ENCODE peak calls at places on chromosome 4, in six cellular contexts. P, A, J, E, C and Q are unnamed samples.

GRCh38 chr4:176795441-176795840 is 2.7 kb upstream of the VEGFC start:
- DNase-seq in C (no peak), E (no peak), A (no peak), P (no peak), J (no peak), Q (no peak)

GRCh38 chr4:104897297-104897645 is 249.4 kb upstream of the TET2 start:
- DNase-seq in E (no peak), P (no peak), C (no peak), A (no peak), J (no peak), Q (no peak)

GRCh38 chr4:132642196-132642817 is 506.8 kb upstream of the PCDH10 start:
- DNase-seq in P (peak; percentile 76), A (peak; percentile 53), J (no peak), C (peak; percentile 65), E (peak; percentile 42), Q (no peak)

GRCh38 chr4:134533068-134533467 is 331.5 kb upstream of the PABPC4L start:
- DNase-seq in P (no peak), A (no peak), J (no peak), E (no peak), C (no peak), Q (no peak)

GRCh38 chr4:169665039-169665732 is 44.8 kb downstream of the CLCN3 start:
- DNase-seq in E (no peak), J (no peak), P (no peak), A (no peak), C (no peak), Q (no peak)

GRCh38 chr4:140239311-140239710 is 85.3 kb upstream of the MAML3 start:
- DNase-seq in J (no peak), A (no peak), C (no peak), E (no peak), P (no peak), Q (no peak)

GRCh38 chr4:147863808-147864472 is 132.1 kb downstream of the ARHGAP10 start:
- DNase-seq in E (no peak), C (no peak), A (no peak), J (no peak), P (no peak), Q (no peak)

GRCh38 chr4:110132822-110133719 is 65.3 kb downstream of the ELOVL6 start:
- DNase-seq in A (no peak), J (no peak), C (no peak), E (no peak), P (peak; percentile 82), Q (no peak)

GRCh38 chr4:51895816-51896408 is 53.0 kb downstream of the DCUN1D4 start:
- DNase-seq in J (peak; percentile 70), A (peak; percentile 63), C (peak; percentile 80), P (peak; percentile 90), E (peak; percentile 61), Q (peak; percentile 21)

GRCh38 chr4:79235074-79235473 is 90.8 kb downstream of the NAA11 start:
- DNase-seq in C (no peak), A (no peak), E (no peak), J (no peak), P (no peak), Q (no peak)

GRCh38 chr4:112183252-112183651 is 38.0 kb downstream of the FAM241A start:
- DNase-seq in P (no peak), E (no peak), J (no peak), A (no peak), C (no peak), Q (no peak)

GRCh38 chr4:137755033-137755471 is 222.8 kb upstream of the PCDH18 start:
- DNase-seq in P (peak; percentile 64), J (no peak), A (no peak), C (no peak), E (no peak), Q (no peak)

GRCh38 chr4:70954032-70954431 is 39.4 kb upstream of the DCK start:
- DNase-seq in E (no peak), A (no peak), J (no peak), P (no peak), C (no peak), Q (no peak)

GRCh38 chr4:181202249-181202648 is 1041.0 kb upstream of the TENM3 start:
- DNase-seq in A (no peak), E (no peak), C (no peak), P (no peak), J (no peak), Q (no peak)

GRCh38 chr4:82431026-82431745 is 796 bp downstream of the ENOPH1 start:
- DNase-seq in A (no peak), E (no peak), P (peak; percentile 63), C (peak; percentile 60), J (no peak), Q (no peak)

GRCh38 chr4:48986654-48987164 is 634 bp downstream of the CWH43 start:
- DNase-seq in A (no peak), C (no peak), P (no peak), J (no peak), E (no peak), Q (no peak)

GRCh38 chr4:38266616-38267015 is 306.4 kb downstream of the PTTG2 start:
- DNase-seq in C (no peak), J (no peak), A (no peak), E (no peak), P (no peak), Q (no peak)

GRCh38 chr4:173195132-173195531 is 26.5 kb downstream of the GALNT7 start:
- DNase-seq in E (no peak), P (no peak), J (no peak), C (no peak), A (no peak), Q (no peak)

GRCh38 chr4:181911420-181911819 is 331.8 kb upstream of the TENM3 start:
- DNase-seq in P (no peak), E (no peak), A (no peak), J (no peak), C (no peak), Q (no peak)

GRCh38 chr4:86977621-86978184 is 42.9 kb downstream of the AFF1 start:
- DNase-seq in A (no peak), P (no peak), E (no peak), C (no peak), J (no peak), Q (no peak)

GRCh38 chr4:41744572-41745291 is 3.8 kb downstream of the PHOX2B start:
- DNase-seq in C (peak; percentile 23), J (no peak), A (peak; percentile 14), E (no peak), P (no peak), Q (no peak)

GRCh38 chr4:106261980-106262379 is 54.0 kb downstream of the TBCK start:
- DNase-seq in C (no peak), J (no peak), A (no peak), P (no peak), E (no peak), Q (no peak)

GRCh38 chr4:73230865-73231517 is 27.6 kb downstream of the ANKRD17 start:
- DNase-seq in C (no peak), P (no peak), E (no peak), J (no peak), A (no peak), Q (no peak)

GRCh38 chr4:158010346-158010745 is 162.5 kb downstream of the GASK1B start:
- DNase-seq in C (no peak), E (peak; percentile 40), A (peak; percentile 79), P (no peak), J (peak; percentile 60), Q (no peak)

GRCh38 chr4:155761916-155762315 is 3.1 kb downstream of the GUCY1B1 start:
- DNase-seq in E (no peak), J (no peak), P (peak; percentile 43), C (peak; percentile 47), A (peak; percentile 9), Q (no peak)

GRCh38 chr4:128565565-128566186 is 243.8 kb upstream of the JADE1 start:
- DNase-seq in P (peak; percentile 78), J (peak; percentile 68), E (peak; percentile 48), A (peak; percentile 45), C (peak; percentile 81), Q (no peak)

GRCh38 chr4:140092094-140092820 is 61.7 kb downstream of the MAML3 start:
- DNase-seq in E (peak; percentile 52), C (peak; percentile 96), J (peak; percentile 76), P (peak; percentile 98), A (peak; percentile 83), Q (no peak)

GRCh38 chr4:51842167-51842553 is 793 bp upstream of the DCUN1D4 start:
- DNase-seq in E (peak; percentile 31), A (no peak), C (no peak), J (peak; percentile 53), P (no peak), Q (no peak)

GRCh38 chr4:185896832-185897475 is 85.0 kb upstream of the SORBS2 start:
- DNase-seq in J (no peak), E (no peak), A (no peak), C (peak; percentile 37), P (no peak), Q (no peak)

GRCh38 chr4:100826808-100827548 is 309.2 kb upstream of the EMCN start:
- DNase-seq in J (no peak), C (no peak), E (no peak), P (no peak), A (no peak), Q (no peak)

GRCh38 chr4:70915048-70915815 is 13.1 kb downstream of the MOB1B start:
- DNase-seq in A (no peak), J (no peak), E (no peak), C (no peak), P (no peak), Q (no peak)

GRCh38 chr4:174212061-174212460 is 71.4 kb downstream of the FBXO8 start:
- DNase-seq in A (peak; percentile 12), J (no peak), C (no peak), E (no peak), P (no peak), Q (no peak)

GRCh38 chr4:68576272-68577100 is at the start of gene UGT2B17:
- DNase-seq in E (no peak), C (peak; percentile 39), J (no peak), P (no peak), A (no peak), Q (no peak)